ENCODE peak calls at places on chromosome 14, in seven cellular contexts. Y is fibroblast of the aortic adventitia, G is lower leg skin, R is fibroblast of villous mesenchyme, S is transverse colon, W is body of pancreas, Q is OCI-LY7. X is an unnamed sample.

GRCh38 chr14:61584258-61584657 is 111.1 kb upstream of the HIF1A start:
- DNase-seq in G (no peak), S (no peak), Q (no peak), R (peak), Y (peak), W (no peak), X (no peak)

GRCh38 chr14:100304825-100305445 is 1.3 kb downstream of the SLC25A29 start:
- DNase-seq in W (peak), G (peak), S (peak), Q (no peak), Y (peak), R (peak), X (no peak)

GRCh38 chr14:52950410-52950897 is 396 bp downstream of the FERMT2 start:
- DNase-seq in G (peak), S (peak), Q (no peak), Y (no peak), R (peak), W (peak), X (peak)

GRCh38 chr14:99728231-99728920 is 44.3 kb downstream of the CYP46A1 start:
- DNase-seq in Y (no peak), W (peak), S (no peak), Q (no peak), G (peak), R (no peak), X (no peak)

GRCh38 chr14:92657457-92658142 is 90.8 kb downstream of the LGMN start:
- DNase-seq in R (no peak), Q (no peak), W (peak), Y (no peak), G (peak), S (peak), X (no peak)

GRCh38 chr14:105249175-105250007 is 1.1 kb downstream of the BTBD6 start:
- DNase-seq in Y (peak), W (no peak), S (peak), R (peak), Q (peak), G (no peak), X (no peak)

GRCh38 chr14:104318558-104319488 is 180.4 kb downstream of the KIF26A start:
- DNase-seq in W (no peak), S (no peak), G (no peak), Y (no peak), Q (no peak), R (no peak), X (no peak)

GRCh38 chr14:103923863-103924262 is 4.4 kb upstream of the TDRD9 start:
- DNase-seq in Y (no peak), Q (no peak), G (peak), R (no peak), W (no peak), S (no peak), X (no peak)

GRCh38 chr14:77052281-77053044 is 24.0 kb upstream of the IRF2BPL start:
- DNase-seq in Q (no peak), W (no peak), Y (no peak), R (no peak), G (no peak), S (no peak), X (no peak)

GRCh38 chr14:92568621-92569479 is 55.3 kb downstream of the RIN3 start:
- DNase-seq in W (no peak), S (no peak), R (no peak), Y (no peak), Q (no peak), G (no peak), X (peak)

GRCh38 chr14:92645841-92646478 is 102.5 kb downstream of the LGMN start:
- DNase-seq in Y (peak), G (no peak), S (no peak), Q (no peak), R (peak), W (no peak), X (no peak)

GRCh38 chr14:60510976-60511599 is 2.1 kb downstream of the SIX6 start:
- DNase-seq in Q (no peak), R (no peak), Y (no peak), S (no peak), W (no peak), G (no peak), X (no peak)

GRCh38 chr14:60515244-60515695 is 6.3 kb downstream of the SIX6 start:
- DNase-seq in Y (no peak), Q (no peak), G (no peak), S (no peak), W (no peak), R (no peak), X (no peak)

GRCh38 chr14:60512952-60513554 is 4.1 kb downstream of the SIX6 start:
- DNase-seq in W (no peak), Y (no peak), R (no peak), S (no peak), Q (no peak), G (no peak), X (no peak)

GRCh38 chr14:60514378-60515243 is 5.7 kb downstream of the SIX6 start:
- DNase-seq in W (no peak), Q (no peak), R (no peak), Y (no peak), S (no peak), G (no peak), X (no peak)

GRCh38 chr14:60515696-60516284 is 6.8 kb downstream of the SIX6 start:
- DNase-seq in Q (no peak), Y (no peak), W (no peak), S (no peak), R (no peak), G (no peak), X (no peak)
- H3K4me3 ChIP-seq in Q (no peak), Y (no peak), W (no peak), S (no peak), R (no peak), G (no peak), X (no peak)

GRCh38 chr14:31936100-31936499 is 141.0 kb upstream of the ARHGAP5 start:
- DNase-seq in Q (no peak), W (no peak), R (no peak), S (peak), Y (no peak), G (no peak), X (no peak)

GRCh38 chr14:31933716-31934115 is 143.4 kb upstream of the ARHGAP5 start:
- DNase-seq in W (no peak), Q (no peak), R (peak), S (no peak), Y (peak), G (no peak), X (no peak)

GRCh38 chr14:31935406-31935805 is 141.7 kb upstream of the ARHGAP5 start:
- DNase-seq in Q (no peak), Y (no peak), W (no peak), R (no peak), S (no peak), G (no peak), X (no peak)

GRCh38 chr14:31932675-31933074 is 144.4 kb upstream of the ARHGAP5 start:
- DNase-seq in Y (no peak), S (no peak), G (no peak), W (no peak), Q (no peak), R (no peak), X (no peak)

DNA sequence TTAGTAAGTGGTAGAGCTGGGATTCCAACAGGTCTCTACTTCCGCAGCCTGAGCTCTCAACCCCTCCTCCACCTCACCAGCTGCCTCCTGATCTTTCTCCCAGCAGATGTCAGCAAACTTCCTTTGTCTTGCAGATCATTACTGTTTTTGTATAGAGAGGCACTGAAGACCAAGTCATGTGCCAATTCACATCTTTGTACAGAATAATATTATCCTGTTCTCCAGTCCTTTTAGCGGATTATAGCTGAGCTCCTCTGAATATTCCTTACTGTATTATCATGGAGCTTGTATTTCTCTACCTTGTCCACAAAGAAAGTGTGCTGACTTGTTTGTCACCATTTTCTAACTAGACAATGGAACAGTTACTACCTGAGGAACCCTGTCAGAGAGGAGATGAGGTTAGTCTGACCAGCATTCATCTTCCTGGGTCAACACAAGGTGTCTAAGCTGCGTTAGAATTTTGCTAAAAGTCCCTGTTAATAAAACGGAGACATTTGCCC is 142.3 kb upstream of the ARHGAP5 start:
- DNase-seq in Q (no peak), Y (peak), S (peak), R (peak), G (no peak), W (peak), X (peak)
- TF ChIP-seq CTCF in Q (peak), Y (peak), S (peak), R (peak), G (peak), W (peak), X (no peak)

DNA sequence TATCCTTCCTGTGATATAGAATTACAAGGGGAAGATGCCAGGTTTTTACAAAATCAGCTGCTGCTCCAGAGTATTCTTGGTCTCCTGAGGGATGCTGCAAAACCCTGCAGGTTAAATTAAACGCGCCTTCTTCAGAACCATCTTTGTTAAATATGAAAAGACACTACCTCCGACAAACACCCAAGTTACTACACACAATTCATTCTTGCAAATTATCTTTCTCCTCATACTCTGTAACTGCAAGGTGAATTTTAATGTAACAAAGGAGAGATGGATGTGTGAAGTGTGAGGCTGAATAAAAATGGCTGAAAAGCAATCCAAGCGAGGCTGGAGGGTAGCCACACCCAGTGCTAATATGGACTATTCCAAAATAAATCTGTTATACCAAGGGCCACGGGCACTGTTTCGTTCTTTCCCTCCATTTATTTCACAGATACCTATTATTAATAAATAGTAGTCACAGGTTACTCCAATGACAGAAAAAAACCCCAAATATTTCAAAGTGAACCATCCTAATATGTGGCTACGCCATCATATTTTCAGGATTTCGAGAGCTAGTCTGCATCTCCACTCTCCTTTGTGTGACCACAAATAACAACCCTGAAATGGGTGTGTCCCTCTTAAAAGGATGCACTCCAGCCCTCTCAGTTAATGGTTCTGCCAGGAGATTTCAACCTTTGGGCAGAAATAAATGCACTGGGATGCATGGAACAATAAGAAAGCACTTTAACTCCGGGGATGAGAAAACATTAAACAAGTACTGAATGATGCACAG is 53.0 kb upstream of the CCDC175 start:
- DNase-seq in Y (no peak), G (no peak), S (no peak), R (no peak), W (no peak), Q (no peak), X (no peak)
- H3K4me3 ChIP-seq in Y (no peak), G (no peak), S (peak), R (no peak), W (no peak), Q (no peak), X (no peak)

GRCh38 chr14:49464885-49465284 is 121.3 kb downstream of the RPS29 start:
- DNase-seq in G (no peak), R (peak), Q (peak), S (no peak), Y (no peak), W (no peak), X (no peak)
- TF ChIP-seq CTCF in G (no peak), R (peak), Q (peak), S (no peak), Y (peak), W (no peak), X (no peak)

GRCh38 chr14:87111741-87112140 is 881.2 kb downstream of the GALC start:
- DNase-seq in Y (no peak), G (no peak), Q (peak), W (no peak), R (no peak), S (no peak), X (no peak)
- H3K4me3 ChIP-seq in Y (no peak), G (no peak), Q (no peak), W (no peak), R (no peak), S (no peak), X (no peak)

DNA sequence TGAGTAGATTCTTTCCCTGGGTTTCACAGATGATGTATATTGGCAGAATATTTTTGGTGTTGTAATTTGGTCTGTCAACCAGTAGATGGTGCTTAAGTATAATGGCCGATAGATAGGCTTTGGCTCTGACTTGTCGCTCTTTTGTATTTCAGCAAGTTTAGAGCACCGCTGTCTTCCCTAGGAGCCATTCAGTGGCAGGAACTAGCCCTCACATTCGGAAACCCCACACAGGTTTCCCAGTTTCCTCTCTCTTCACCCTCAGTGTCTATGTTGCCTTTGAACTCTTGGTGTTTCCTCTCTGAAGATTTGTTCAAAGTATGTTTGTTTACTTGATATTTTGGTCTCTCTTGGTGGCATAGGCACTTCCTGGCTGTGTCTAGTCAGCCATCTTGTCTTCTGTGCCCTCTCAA is 102.2 kb downstream of the GPHN start:
- DNase-seq in W (no peak), G (no peak), R (no peak), Q (peak), S (no peak), Y (no peak), X (peak)
- TF ChIP-seq CTCF in W (peak), G (no peak), R (peak), Q (peak), S (peak), Y (peak), X (peak)